ENCODE peak calls at places on chromosomes 2 and 18, in seven cellular contexts. M is activated CD4-positive, CD25-positive, alpha-beta regulatory T cell treated with anti-CD3 and anti-CD28 coated beads, Interleukin-2, amount 50 U/mL, for 72 hours; D is GM03348; B is fibroblast of the aortic adventitia; E is bronchial epithelial cell; L is GM12865; O is HS-27A. Q is an unnamed sample.

GRCh38 chr2:239318790-239319189 is 82.0 kb downstream of the HDAC4 start:
- DNase-seq in B (no peak), L (no peak), M (no peak), D (peak; percentile 92), O (no peak), E (no peak), Q (no peak)

GRCh38 chr2:240237609-240238151 is 97.2 kb upstream of the OTOS start:
- DNase-seq in L (no peak), E (peak; percentile 89), M (no peak), D (no peak), O (peak; percentile 54), B (peak; percentile 85), Q (peak; percentile 84)

GRCh38 chr2:17864676-17865075 is 13.8 kb upstream of the KCNS3 start:
- DNase-seq in L (no peak), B (no peak), D (no peak), M (no peak), E (no peak), O (no peak), Q (no peak)

GRCh38 chr18:46073474-46074331 is 1.6 kb upstream of the PSTPIP2 start:
- DNase-seq in B (peak; percentile 82), L (peak; percentile 66), D (peak; percentile 73), M (no peak), O (no peak), E (peak; percentile 78), Q (no peak)

GRCh38 chr18:49021076-49021432 is 70.3 kb upstream of the SMAD7 start:
- DNase-seq in L (no peak), E (no peak), D (no peak), M (peak; percentile 24), B (no peak), O (no peak), Q (no peak)

GRCh38 chr2:210224660-210225460 is at the start of gene ACADL:
- DNase-seq in E (peak; percentile 37), L (no peak), M (no peak), O (no peak), D (peak; percentile 69), B (peak; percentile 7), Q (no peak)

GRCh38 chr2:163231666-163232065 is 393.1 kb upstream of the KCNH7 start:
- DNase-seq in B (no peak), L (no peak), M (no peak), D (no peak), E (no peak), O (no peak), Q (no peak)

GRCh38 chr2:216786676-216787075 is 73.2 kb downstream of the TNP1 start:
- DNase-seq in O (no peak), D (no peak), E (no peak), B (no peak), L (no peak), M (no peak), Q (no peak)

GRCh38 chr2:128505150-128505490 is 186.5 kb upstream of the HS6ST1 start:
- DNase-seq in D (no peak), M (no peak), O (no peak), L (no peak), B (no peak), E (no peak), Q (no peak)

GRCh38 chr2:47339745-47340541 is 63.0 kb upstream of the MSH2 start:
- DNase-seq in M (no peak), B (peak; percentile 56), E (peak; percentile 100), O (no peak), D (peak; percentile 31), L (no peak), Q (peak; percentile 91)

GRCh38 chr2:70958759-70959158 is 19.7 kb upstream of the ANKRD53 start:
- DNase-seq in D (no peak), B (no peak), L (no peak), O (no peak), E (no peak), M (no peak), Q (no peak)

GRCh38 chr2:176110975-176111663 is 4.0 kb downstream of the HOXD11 start:
- DNase-seq in D (no peak), B (peak; percentile 27), M (no peak), E (peak; percentile 26), O (no peak), L (peak; percentile 48), Q (no peak)

GRCh38 chr2:904243-905024 is 46.2 kb upstream of the SNTG2 start:
- DNase-seq in M (no peak), O (no peak), D (no peak), L (no peak), E (no peak), B (no peak), Q (no peak)

Q was measured in keratinocyte.